ENCODE peak calls at places on chromosomes 12 and 14, in eight cellular contexts. B is astrocyte of the spinal cord, X is nephron progenitor cell, Q is heart left ventricle, P is T-helper 2 cell, Z is fibroblast of lung, Y is astrocyte, C is HT1080. V is an unnamed sample.

GRCh38 chr14:102554835-102555819 is 37.3 kb upstream of the RCOR1 start:
- DNase-seq in B (no peak), X (peak; percentile 78), Q (peak; percentile 72), P (peak; percentile 41), Z (peak; percentile 27), Y (no peak), C (no peak), V (no peak)

GRCh38 chr12:112005419-112006395 is 7.3 kb downstream of the TMEM116 start:
- DNase-seq in B (no peak), X (no peak), Q (no peak), P (no peak), Z (peak; percentile 13), Y (no peak), C (no peak), V (no peak)

GRCh38 chr12:79549531-79550271 is 141.1 kb downstream of the PAWR start:
- DNase-seq in B (peak; percentile 55), X (no peak), Q (no peak), P (no peak), Z (no peak), Y (peak; percentile 92), C (no peak), V (no peak)

GRCh38 chr14:94173885-94174621 is at the start of gene PPP4R4:
- DNase-seq in B (peak; percentile 70), X (peak; percentile 98), Q (peak; percentile 90), P (peak; percentile 70), Z (peak; percentile 69), Y (peak; percentile 47), C (peak; percentile 73), V (no peak)

GRCh38 chr12:105342464-105342863 is 12.0 kb downstream of the C12orf75 start:
- DNase-seq in B (no peak), X (no peak), Q (no peak), P (no peak), Z (no peak), Y (no peak), C (no peak), V (no peak)

GRCh38 chr12:97640826-97641225 is 178.2 kb downstream of the RMST start:
- DNase-seq in B (no peak), X (no peak), Q (no peak), P (no peak), Z (no peak), Y (no peak), C (peak; percentile 11), V (no peak)

GRCh38 chr14:96405603-96406158 is 13.8 kb downstream of the AK7 start:
- DNase-seq in B (no peak), X (no peak), Q (no peak), P (no peak), Z (no peak), Y (no peak), C (no peak), V (no peak)

GRCh38 chr12:33156042-33156441 is 259.5 kb upstream of the PKP2 start:
- DNase-seq in B (no peak), X (no peak), Q (no peak), P (no peak), Z (no peak), Y (no peak), C (no peak), V (no peak)

GRCh38 chr12:109494348-109494881 is 17.0 kb downstream of the UBE3B start:
- DNase-seq in B (no peak), X (no peak), Q (no peak), P (no peak), Z (no peak), Y (no peak), C (peak; percentile 2), V (no peak)

GRCh38 chr14:102951034-102951433 is 28.6 kb downstream of the AMN start:
- DNase-seq in B (no peak), X (no peak), Q (no peak), P (no peak), Z (no peak), Y (no peak), C (no peak), V (no peak)